ENCODE peak calls at places on chromosomes 3 and 15, in four cellular contexts. B, E, O and V are unnamed samples.

GRCh38 chr15:38782156-38782555 is 217.5 kb upstream of the RASGRP1 start:
- DNase-seq in O (no peak), E (no peak), B (no peak), V (no peak)

GRCh38 chr3:77325702-77326101 is 285.8 kb downstream of the ROBO2 start:
- DNase-seq in E (no peak), O (no peak), B (no peak), V (no peak)

GRCh38 chr3:185585862-185586643 is at the start of gene SENP2:
- DNase-seq in B (peak; percentile 100), O (peak; percentile 98), E (peak; percentile 94), V (peak; percentile 97)

GRCh38 chr15:77034620-77035467 is 36.1 kb downstream of the TSPAN3 start:
- DNase-seq in E (peak; percentile 63), B (peak; percentile 79), O (no peak), V (no peak)

GRCh38 chr3:156456771-156457224 is 98.1 kb downstream of the SSR3 start:
- DNase-seq in B (peak; percentile 63), O (peak; percentile 2), E (no peak), V (no peak)

GRCh38 chr15:96326551-96327154 is 3.8 kb upstream of the NR2F2 start:
- DNase-seq in O (no peak), B (peak; percentile 69), E (peak; percentile 44), V (no peak)

GRCh38 chr15:34154725-34155204 is 52.9 kb downstream of the PGBD4 start:
- DNase-seq in O (no peak), E (no peak), B (peak; percentile 12), V (no peak)

GRCh38 chr15:66284276-66284675 is 9.1 kb upstream of the DIS3L start:
- DNase-seq in E (no peak), O (no peak), B (no peak), V (no peak)

GRCh38 chr3:183515968-183516851 is 39.3 kb downstream of the KLHL6 start:
- DNase-seq in B (peak; percentile 71), O (no peak), E (no peak), V (peak; percentile 77)

GRCh38 chr3:20047940-20048339 is 7.7 kb downstream of the KAT2B start:
- DNase-seq in O (no peak), E (no peak), B (no peak), V (no peak)

GRCh38 chr3:35296533-35296932 is 342.8 kb upstream of the ARPP21 start:
- DNase-seq in B (no peak), O (no peak), E (no peak), V (no peak)

GRCh38 chr15:60316961-60317360 is 80.8 kb downstream of the ANXA2 start:
- DNase-seq in O (no peak), E (no peak), B (no peak), V (no peak)

GRCh38 chr3:187406927-187407326 is 38.7 kb downstream of the RTP4 start:
- DNase-seq in B (no peak), E (no peak), O (no peak), V (no peak)

GRCh38 chr15:44726136-44726535 is 10.2 kb upstream of the TRIM69 start:
- DNase-seq in E (no peak), B (no peak), O (no peak), V (no peak)

GRCh38 chr15:72229947-72230196 is 1.1 kb downstream of the PKM start:
- DNase-seq in E (no peak), O (no peak), B (no peak), V (no peak)
- H4K20me1 ChIP-seq in E (peaks cover 8% of the 10 kb centered on the region), O (peaks cover 38% of the 10 kb centered on the region), B (peaks cover 46% of the 10 kb centered on the region), V (no peaks in the 10 kb centered on the region)

GRCh38 chr3:168117853-168118313 is 22.2 kb upstream of the GOLIM4 start:
- DNase-seq in E (no peak), O (peak; percentile 62), B (no peak), V (no peak)

GRCh38 chr3:168116279-168116678 is 20.6 kb upstream of the GOLIM4 start:
- DNase-seq in B (no peak), O (no peak), E (peak; percentile 38), V (no peak)

GRCh38 chr3:168113848-168114247 is 18.1 kb upstream of the GOLIM4 start:
- DNase-seq in E (no peak), O (no peak), B (no peak), V (no peak)

GRCh38 chr3:168112894-168113293 is 17.2 kb upstream of the GOLIM4 start:
- DNase-seq in O (no peak), E (no peak), B (no peak), V (no peak)

DNA sequence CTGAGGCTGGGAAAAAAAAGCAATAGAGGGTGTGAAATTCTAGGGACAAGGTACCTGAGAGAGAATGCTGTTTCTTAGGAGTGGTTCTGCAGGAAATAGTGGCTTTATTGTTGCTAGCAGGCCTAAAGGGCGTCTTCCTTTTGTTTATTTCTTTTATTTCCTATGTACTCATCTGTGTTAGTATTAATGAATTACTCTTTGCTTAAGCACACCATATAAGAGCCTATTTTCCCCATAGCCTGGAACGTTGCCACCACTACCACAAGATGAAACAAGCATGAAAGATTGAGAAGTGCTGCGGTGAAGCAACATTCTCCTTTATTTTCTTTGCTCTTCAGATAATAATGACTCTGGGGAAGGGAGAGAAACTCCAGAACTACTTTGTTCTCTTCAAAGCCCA is 21.3 kb upstream of the GOLIM4 start:
- DNase-seq in B (no peak), E (no peak), O (no peak), V (no peak)
- TF ChIP-seq JUNB in B (no peak), E (no peak), O (no peak), V (no peak)

GRCh38 chr3:139377378-139377777 is 12.1 kb downstream of the COPB2 start:
- DNase-seq in O (peak; percentile 11), B (no peak), E (no peak), V (no peak)
- H4K20me1 ChIP-seq in O (peaks cover 23% of the 10 kb centered on the region), B (peaks cover 24% of the 10 kb centered on the region), E (peaks cover 3% of the 10 kb centered on the region), V (no peaks in the 10 kb centered on the region)

GRCh38 chr3:172253200-172253599 is 195.1 kb downstream of the GHSR start:
- DNase-seq in E (no peak), B (no peak), O (no peak), V (no peak)
- TF ChIP-seq JUNB in E (no peak), B (no peak), O (no peak), V (no peak)

GRCh38 chr15:59271595-59272201 is 65.1 kb downstream of the LDHAL6B start:
- DNase-seq in B (no peak), O (no peak), E (no peak), V (no peak)

GRCh38 chr15:59276225-59277178 is 69.9 kb downstream of the LDHAL6B start:
- DNase-seq in B (no peak), O (peak; percentile 96), E (no peak), V (no peak)

GRCh38 chr15:59274126-59274970 is 67.7 kb downstream of the LDHAL6B start:
- DNase-seq in E (no peak), B (no peak), O (no peak), V (no peak)

GRCh38 chr15:59268980-59269472 is 62.4 kb downstream of the LDHAL6B start:
- DNase-seq in B (no peak), O (no peak), E (no peak), V (no peak)

DNA sequence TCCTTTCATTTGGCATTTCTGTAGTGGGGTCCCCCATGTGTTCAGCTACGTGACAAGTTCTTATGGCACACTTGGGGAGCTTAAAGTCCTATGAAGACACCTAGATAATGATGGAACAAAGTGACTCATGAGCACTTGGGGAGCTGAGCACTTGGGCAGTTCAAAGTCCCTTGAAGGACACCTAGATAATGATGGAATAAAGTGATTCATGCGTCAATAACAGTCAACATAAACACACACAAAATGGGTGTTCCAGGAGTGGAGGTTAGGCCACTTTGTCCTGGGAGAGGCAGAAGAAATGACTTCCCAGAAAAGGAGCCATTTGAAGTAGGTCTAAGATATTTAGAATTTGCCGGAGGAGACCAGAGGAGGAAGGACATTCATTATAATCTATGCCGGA is 66.6 kb downstream of the LDHAL6B start:
- DNase-seq in O (peak; percentile 18), E (no peak), B (no peak), V (no peak)
- H4K20me1 ChIP-seq in O (no peaks in the 10 kb centered on the region), E (no peaks in the 10 kb centered on the region), B (peaks cover 6% of the 10 kb centered on the region), V (peaks cover 2% of the 10 kb centered on the region)

DNA sequence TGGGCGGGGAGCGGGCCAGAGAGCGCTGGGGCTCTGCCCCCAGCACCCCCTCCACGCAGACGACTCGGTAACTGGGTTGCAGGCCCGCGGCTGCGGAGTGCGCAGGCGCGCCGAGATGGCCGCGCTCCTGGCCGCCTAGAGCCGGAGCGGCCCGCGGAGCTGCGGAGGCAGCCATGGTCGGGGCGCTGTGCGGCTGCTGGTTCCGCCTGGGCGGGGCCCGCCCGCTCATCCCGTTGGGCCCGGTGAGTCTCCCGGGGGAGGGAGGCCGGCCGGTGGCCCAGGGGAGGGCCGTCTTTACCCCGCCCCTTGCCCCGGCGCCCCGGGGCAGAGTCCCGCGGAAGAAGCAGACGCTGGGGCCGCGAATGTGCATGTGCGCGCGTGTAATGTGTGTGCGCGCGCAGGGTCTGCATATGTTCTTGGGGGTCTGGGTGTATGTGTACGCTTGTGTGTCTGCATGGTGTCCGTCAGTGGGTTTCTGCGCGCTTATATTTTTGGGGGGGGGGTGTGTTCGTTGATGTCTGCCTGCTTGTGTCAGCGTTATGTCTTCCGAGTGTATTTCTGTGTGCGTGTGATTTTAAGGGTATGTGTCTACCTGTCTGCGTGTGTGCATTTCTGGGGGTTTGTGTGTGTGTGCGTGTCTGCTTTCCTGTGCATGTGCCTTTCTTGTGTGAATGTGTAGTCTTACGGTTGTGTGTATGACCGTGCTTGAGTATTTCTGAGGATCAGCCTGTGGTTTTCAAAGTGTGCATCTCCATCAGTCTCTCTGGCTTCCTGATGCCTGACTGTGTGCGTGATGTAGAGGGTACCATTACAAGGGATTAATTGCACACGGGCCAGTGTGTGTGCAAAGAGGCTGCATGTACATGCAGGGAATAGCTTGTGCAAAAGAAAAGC is at the start of gene ABHD14A:
- DNase-seq in B (peak; percentile 75), E (peak; percentile 79), O (peak; percentile 37), V (no peak)
- TF ChIP-seq JUNB in B (no peak), E (no peak), O (no peak), V (no peak)

GRCh38 chr3:9415485-9416138 is 18.2 kb downstream of the SETD5 start:
- DNase-seq in B (no peak), O (no peak), E (no peak), V (no peak)

GRCh38 chr3:9414822-9415221 is 17.4 kb downstream of the SETD5 start:
- DNase-seq in O (no peak), E (no peak), B (no peak), V (no peak)

GRCh38 chr3:9420850-9421549 is 23.6 kb downstream of the SETD5 start:
- DNase-seq in O (no peak), B (no peak), E (no peak), V (no peak)

GRCh38 chr3:9412293-9412692 is 14.9 kb downstream of the SETD5 start:
- DNase-seq in O (no peak), B (no peak), E (no peak), V (no peak)

DNA sequence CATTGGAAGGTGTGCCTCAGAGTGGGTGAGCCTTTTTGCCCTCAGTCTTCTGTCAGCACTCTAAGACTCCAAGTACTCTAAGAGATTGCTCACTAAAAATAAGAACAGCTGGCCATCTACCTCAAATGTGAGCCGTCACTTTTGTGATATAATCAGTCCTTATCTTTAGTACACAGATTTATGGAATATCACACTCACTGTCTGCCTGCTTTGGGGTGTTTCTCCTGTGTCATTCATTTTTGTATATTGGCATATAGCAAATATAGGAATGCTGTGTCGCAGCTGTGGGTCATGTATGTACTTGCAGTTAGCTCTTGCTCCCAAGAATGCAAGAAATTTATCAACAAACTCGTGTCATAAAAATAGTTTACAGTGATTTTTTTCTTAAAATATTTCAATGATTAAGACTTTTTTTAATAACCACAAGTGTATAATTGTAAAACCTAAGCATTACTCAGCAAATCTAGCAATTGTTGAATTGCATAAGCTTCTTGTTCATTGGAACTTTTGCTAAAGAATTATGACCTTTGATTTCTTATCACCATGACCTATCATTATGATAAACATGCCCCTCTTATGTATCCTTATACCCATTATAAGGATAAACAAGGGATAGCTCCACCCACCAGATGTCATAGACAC is 18.8 kb downstream of the SETD5 start:
- DNase-seq in B (no peak), E (no peak), O (no peak), V (no peak)
- H4K20me1 ChIP-seq in B (peaks cover 53% of the 10 kb centered on the region), E (peaks cover 20% of the 10 kb centered on the region), O (peaks cover 62% of the 10 kb centered on the region), V (peaks cover 8% of the 10 kb centered on the region)